ENCODE peak calls at places on chromosome 6, in six cellular contexts. Z, F, X, P, B and A are unnamed samples.
A peak's percentile ranks its signal among the peaks of the same experiment; 100 is the strongest.

GRCh38 chr6:45630314-45630713 is 252.6 kb upstream of the SUPT3H start:
- DNase-seq in Z (no peak), F (no peak), X (no peak), P (no peak), B (no peak), A (no peak)

GRCh38 chr6:52503853-52504777 is 72.7 kb downstream of the TRAM2 start:
- DNase-seq in Z (peak; percentile 85), F (peak; percentile 96), X (peak; percentile 65), P (no peak), B (peak; percentile 95), A (peak; percentile 99)

GRCh38 chr6:115896538-115897129 is 164.1 kb downstream of the FRK start:
- DNase-seq in Z (peak; percentile 17), F (no peak), X (no peak), P (peak; percentile 62), B (no peak), A (no peak)

GRCh38 chr6:161033667-161034066 is 42.1 kb downstream of the MAP3K4 start:
- DNase-seq in Z (no peak), F (no peak), X (no peak), P (no peak), B (no peak), A (no peak)

GRCh38 chr6:90156861-90157260 is 139.8 kb downstream of the BACH2 start:
- DNase-seq in Z (no peak), F (no peak), X (no peak), P (no peak), B (no peak), A (no peak)

GRCh38 chr6:42200035-42200434 is 5.3 kb upstream of the GUCA1B start:
- DNase-seq in Z (peak; percentile 80), F (no peak), X (no peak), P (no peak), B (no peak), A (peak; percentile 34)

GRCh38 chr6:154432533-154433476 is 76.2 kb upstream of the IPCEF1 start:
- DNase-seq in Z (peak; percentile 49), F (no peak), X (no peak), P (no peak), B (no peak), A (no peak)

GRCh38 chr6:18976091-18976490 is 588.9 kb downstream of the RNF144B start:
- DNase-seq in Z (no peak), F (no peak), X (no peak), P (no peak), B (no peak), A (no peak)

GRCh38 chr6:138601128-138601527 is 101.8 kb upstream of the NHSL1 start:
- DNase-seq in Z (no peak), F (no peak), X (no peak), P (no peak), B (no peak), A (no peak)

GRCh38 chr6:135030056-135030473 is 24.6 kb downstream of the HBS1L start:
- DNase-seq in Z (no peak), F (no peak), X (no peak), P (no peak), B (no peak), A (no peak)

GRCh38 chr6:130019796-130020105 is 1.4 kb downstream of the L3MBTL3 start:
- DNase-seq in Z (no peak), F (no peak), X (no peak), P (no peak), B (no peak), A (no peak)

GRCh38 chr6:26224940-26225847 is 138.0 kb downstream of the HFE start:
- DNase-seq in Z (peak; percentile 79), F (no peak), X (peak; percentile 37), P (peak; percentile 90), B (no peak), A (no peak)

GRCh38 chr6:33123732-33124524 is 48.1 kb downstream of the HLA-DPB1 start:
- DNase-seq in Z (no peak), F (no peak), X (no peak), P (peak; percentile 84), B (no peak), A (no peak)

GRCh38 chr6:36980876-36981619 is 4.9 kb downstream of the MTCH1 start:
- DNase-seq in Z (no peak), F (no peak), X (no peak), P (peak; percentile 57), B (no peak), A (no peak)

GRCh38 chr6:31821301-31822037 is 6.1 kb upstream of the HSPA1B start:
- DNase-seq in Z (no peak), F (no peak), X (peak; percentile 78), P (peak; percentile 74), B (peak; percentile 78), A (peak; percentile 96)

GRCh38 chr6:75118925-75119515 is 86.8 kb downstream of the COL12A1 start:
- DNase-seq in Z (no peak), F (no peak), X (no peak), P (no peak), B (no peak), A (no peak)

GRCh38 chr6:35782424-35782823 is 1.6 kb downstream of the CLPSL1 start:
- DNase-seq in Z (no peak), F (no peak), X (no peak), P (no peak), B (peak; percentile 73), A (no peak)

GRCh38 chr6:43771210-43771857 is 1.3 kb downstream of the VEGFA start:
- DNase-seq in Z (peak; percentile 43), F (no peak), X (peak; percentile 82), P (peak; percentile 53), B (peak; percentile 86), A (peak; percentile 77)

GRCh38 chr6:169215201-169215661 is 38.4 kb downstream of the THBS2 start:
- DNase-seq in Z (no peak), F (no peak), X (no peak), P (no peak), B (no peak), A (peak; percentile 14)

GRCh38 chr6:169213814-169214520 is 39.7 kb downstream of the THBS2 start:
- DNase-seq in Z (no peak), F (no peak), X (no peak), P (no peak), B (no peak), A (peak; percentile 20)

GRCh38 chr6:169212436-169212835 is 41.2 kb downstream of the THBS2 start:
- DNase-seq in Z (no peak), F (no peak), X (no peak), P (no peak), B (no peak), A (no peak)

GRCh38 chr6:169211881-169212280 is 41.8 kb downstream of the THBS2 start:
- DNase-seq in Z (no peak), F (no peak), X (no peak), P (no peak), B (no peak), A (peak; percentile 7)

GRCh38 chr6:169212897-169213813 is 40.5 kb downstream of the THBS2 start:
- DNase-seq in Z (peak; percentile 84), F (peak; percentile 91), X (peak; percentile 92), P (peak; percentile 91), B (peak; percentile 92), A (peak; percentile 94)
- H3K4me3 ChIP-seq in Z (no peak overlapping the region), F (peak overlapping the region; percentile 59), X (no peak overlapping the region), P (peak overlapping the region; percentile 22), B (no peak overlapping the region), A (peak overlapping the region; percentile 7)

GRCh38 chr6:100462990-100463684 is 1.6 kb downstream of the SIM1 start:
- DNase-seq in Z (no peak), F (no peak), X (no peak), P (no peak), B (no peak), A (no peak)

GRCh38 chr6:100464162-100464851 is 414 bp downstream of the SIM1 start:
- DNase-seq in Z (no peak), F (no peak), X (no peak), P (peak; percentile 69), B (peak; percentile 47), A (no peak)

GRCh38 chr6:100462396-100462795 is 2.3 kb downstream of the SIM1 start:
- DNase-seq in Z (no peak), F (no peak), X (no peak), P (no peak), B (no peak), A (no peak)

GRCh38 chr6:100464910-100465700 is at the start of gene SIM1:
- DNase-seq in Z (peak; percentile 43), F (no peak), X (peak; percentile 26), P (peak; percentile 96), B (peak; percentile 86), A (peak; percentile 58)

GRCh38 chr6:100463685-100464161 is 998 bp downstream of the SIM1 start:
- DNase-seq in Z (no peak), F (no peak), X (no peak), P (peak; percentile 55), B (no peak), A (no peak)
- H3K4me3 ChIP-seq in Z (no peak overlapping the region), F (no peak overlapping the region), X (no peak overlapping the region), P (peak overlapping the region; percentile 42), B (peak overlapping the region; percentile 5), A (no peak overlapping the region)

GRCh38 chr6:163120223-163120622 is 294.3 kb upstream of the QKI start:
- DNase-seq in Z (no peak), F (no peak), X (no peak), P (no peak), B (no peak), A (no peak)

GRCh38 chr6:163118941-163119340 is 295.6 kb upstream of the QKI start:
- DNase-seq in Z (no peak), F (no peak), X (no peak), P (no peak), B (no peak), A (no peak)

GRCh38 chr6:163126741-163127140 is 287.8 kb upstream of the QKI start:
- DNase-seq in Z (no peak), F (no peak), X (no peak), P (no peak), B (no peak), A (no peak)

GRCh38 chr6:163122365-163122764 is 292.2 kb upstream of the QKI start:
- DNase-seq in Z (no peak), F (no peak), X (no peak), P (no peak), B (no peak), A (no peak)

GRCh38 chr6:163123098-163123497 is 291.4 kb upstream of the QKI start:
- DNase-seq in Z (no peak), F (no peak), X (no peak), P (no peak), B (no peak), A (no peak)
- H3K4me3 ChIP-seq in Z (no peak overlapping the region), F (no peak overlapping the region), X (no peak overlapping the region), P (no peak overlapping the region), B (no peak overlapping the region), A (no peak overlapping the region)

DNA sequence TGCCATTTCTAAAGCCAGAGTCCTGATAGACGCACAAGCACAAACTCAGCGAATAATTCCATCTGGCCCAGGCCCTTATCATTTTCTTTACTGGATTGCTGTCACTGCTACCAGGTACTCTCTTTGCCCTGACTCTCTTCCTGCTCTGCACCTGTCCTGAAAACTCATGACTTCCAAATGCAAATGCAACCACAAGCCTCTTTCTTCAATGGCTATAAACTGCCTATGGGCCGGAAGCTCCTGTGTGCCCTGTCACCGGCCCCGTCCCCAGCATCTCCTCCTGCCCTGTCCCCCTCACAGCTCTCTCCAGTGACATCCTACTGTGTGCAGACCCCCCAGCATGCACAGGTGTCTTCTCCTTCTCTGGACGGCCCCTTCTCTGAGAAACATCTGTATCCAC is 302.6 kb downstream of the GMDS start:
- DNase-seq in Z (no peak), F (no peak), X (no peak), P (no peak), B (no peak), A (no peak)
- H3K4me3 ChIP-seq in Z (no peak overlapping the region), F (no peak overlapping the region), X (no peak overlapping the region), P (no peak overlapping the region), B (no peak overlapping the region), A (no peak overlapping the region)

GRCh38 chr6:144343736-144344428 is 58.7 kb downstream of the UTRN start:
- DNase-seq in Z (no peak), F (no peak), X (no peak), P (no peak), B (no peak), A (peak; percentile 72)
- H3K4me3 ChIP-seq in Z (no peak overlapping the region), F (no peak overlapping the region), X (no peak overlapping the region), P (no peak overlapping the region), B (no peak overlapping the region), A (peak overlapping the region; percentile 7)